ENCODE peak calls at places on chromosomes 4 and X, in six cellular contexts. Z is suprapubic skin, G is H9, W is cardiac muscle cell, O is ascending aorta, H is PC-3. B is an unnamed sample. For H3K4me1, the result is how much of the 10 kb centered on the place peaks cover.

GRCh38 chr4:125191252-125191651 is 123.5 kb upstream of the FAT4 start:
- DNase-seq in Z (no peak), G (no peak), W (peak), O (no peak), H (peak), B (no peak)

GRCh38 chrX:38939067-38939466 is 137.8 kb downstream of the MID1IP1 start:
- DNase-seq in Z (no peak), G (no peak), W (peak), O (no peak), H (no peak), B (no peak)

GRCh38 chr4:156347412-156348075 is 393.9 kb upstream of the CTSO start:
- DNase-seq in Z (no peak), G (no peak), W (peak), O (no peak), H (peak), B (no peak)

GRCh38 chrX:136880003-136880451 is 498 bp downstream of the RBMX start:
- DNase-seq in Z (peak), G (no peak), W (peak), O (no peak), H (no peak), B (peak)

GRCh38 chr4:66820681-66821080 is 724.6 kb downstream of the CENPC start:
- DNase-seq in Z (no peak), G (no peak), W (no peak), O (no peak), H (no peak), B (no peak)

GRCh38 chrX:83845397-83845796 is 15.5 kb upstream of the CYLC1 start:
- DNase-seq in Z (no peak), G (no peak), W (peak), O (no peak), H (peak), B (no peak)

GRCh38 chrX:153971632-153972367 is at the start of gene HCFC1:
- DNase-seq in Z (peak), G (peak), W (peak), O (peak), H (peak), B (peak)

GRCh38 chrX:94107981-94108380 is 434.0 kb downstream of the FAM133A start:
- DNase-seq in Z (no peak), G (no peak), W (no peak), O (no peak), H (peak), B (no peak)

GRCh38 chr4:6889101-6889735 is 20.4 kb upstream of the TBC1D14 start:
- DNase-seq in Z (no peak), G (no peak), W (no peak), O (no peak), H (no peak), B (peak)

GRCh38 chr4:38322709-38323108 is 341.3 kb upstream of the KLF3 start:
- DNase-seq in Z (no peak), G (no peak), W (peak), O (no peak), H (peak), B (no peak)

GRCh38 chrX:136694491-136695087 is 46.6 kb downstream of the CD40LG start:
- DNase-seq in Z (no peak), G (peak), W (peak), O (no peak), H (peak), B (no peak)

GRCh38 chrX:133294126-133294525 is 76.0 kb upstream of the TFDP3 start:
- DNase-seq in Z (no peak), G (no peak), W (no peak), O (no peak), H (no peak), B (no peak)

GRCh38 chr4:77344001-77344400 is 187.0 kb downstream of the CCNG2 start:
- DNase-seq in Z (no peak), G (no peak), W (no peak), O (no peak), H (no peak), B (no peak)

GRCh38 chr4:41784191-41784979 is 35.9 kb upstream of the PHOX2B start:
- DNase-seq in Z (no peak), G (no peak), W (no peak), O (no peak), H (no peak), B (no peak)

GRCh38 chr4:186201535-186202230 is 10.3 kb downstream of the CYP4V2 start:
- DNase-seq in Z (no peak), G (peak), W (peak), O (no peak), H (peak), B (peak)

GRCh38 chr4:151048913-151049312 is 33.8 kb upstream of the LRBA start:
- DNase-seq in Z (no peak), G (no peak), W (no peak), O (no peak), H (no peak), B (no peak)

GRCh38 chr4:55346851-55347255 is 811 bp downstream of the SRD5A3 start:
- DNase-seq in Z (no peak), G (no peak), W (no peak), O (no peak), H (no peak), B (no peak)

GRCh38 chr4:38230121-38230728 is 270.0 kb downstream of the PTTG2 start:
- DNase-seq in Z (no peak), G (no peak), W (no peak), O (no peak), H (peak), B (peak)

GRCh38 chr4:158521490-158522111 is at the start of gene RXFP1:
- DNase-seq in Z (no peak), G (no peak), W (peak), O (no peak), H (no peak), B (no peak)

GRCh38 chr4:54877006-54877405 is 219.2 kb downstream of the KIT start:
- DNase-seq in Z (no peak), G (no peak), W (no peak), O (no peak), H (peak), B (no peak)

GRCh38 chr4:84968936-84969335 is 2.4 kb upstream of the WDFY3 start:
- DNase-seq in Z (no peak), G (no peak), W (no peak), O (no peak), H (no peak), B (no peak)

GRCh38 chr4:140861359-140862181 is 105.4 kb upstream of the TBC1D9 start:
- DNase-seq in Z (no peak), G (peak), W (peak), O (no peak), H (peak), B (peak)

GRCh38 chrX:19709812-19710518 is 177.4 kb downstream of the SH3KBP1 start:
- DNase-seq in Z (no peak), G (no peak), W (peak), O (no peak), H (peak), B (no peak)

GRCh38 chr4:118268780-118269179 is 84.0 kb downstream of the PRSS12 start:
- DNase-seq in Z (no peak), G (no peak), W (no peak), O (no peak), H (no peak), B (no peak)

GRCh38 chr4:47913858-47914218 is 545 bp downstream of the NFXL1 start:
- DNase-seq in Z (peak), G (peak), W (peak), O (no peak), H (peak), B (peak)

GRCh38 chr4:4423706-4424498 is 37.0 kb downstream of the NSG1 start:
- DNase-seq in Z (no peak), G (no peak), W (no peak), O (no peak), H (no peak), B (no peak)

GRCh38 chr4:48261288-48261687 is 8.3 kb downstream of the TEC start:
- DNase-seq in Z (no peak), G (no peak), W (no peak), O (no peak), H (no peak), B (no peak)

GRCh38 chr4:38311495-38311894 is 351.3 kb downstream of the PTTG2 start:
- DNase-seq in Z (no peak), G (no peak), W (no peak), O (no peak), H (no peak), B (no peak)

GRCh38 chr4:94595880-94596483 is 144.2 kb downstream of the PDLIM5 start:
- DNase-seq in Z (no peak), G (no peak), W (peak), O (no peak), H (peak), B (no peak)

GRCh38 chrX:97117572-97117971 is 233.9 kb downstream of the RPA4 start:
- DNase-seq in Z (no peak), G (no peak), W (no peak), O (no peak), H (no peak), B (no peak)

GRCh38 chr4:101599620-101600019 is 190.9 kb upstream of the BANK1 start:
- DNase-seq in Z (no peak), G (no peak), W (peak), O (no peak), H (peak), B (no peak)

GRCh38 chrX:14356401-14356800 is 172.9 kb upstream of the GLRA2 start:
- DNase-seq in Z (no peak), G (no peak), W (no peak), O (no peak), H (peak), B (no peak)

GRCh38 chr4:144350706-144351105 is 210.2 kb upstream of the GYPA start:
- DNase-seq in Z (no peak), G (no peak), W (peak), O (no peak), H (peak), B (no peak)

GRCh38 chr4:20319785-20320184 is 68.1 kb downstream of the SLIT2 start:
- DNase-seq in Z (no peak), G (no peak), W (no peak), O (no peak), H (no peak), B (no peak)

GRCh38 chrX:74535633-74536141 is 78.7 kb downstream of the RLIM start:
- DNase-seq in Z (peak), G (peak), W (peak), O (peak), H (peak), B (peak)

GRCh38 chrX:11401966-11402365 is 108.8 kb downstream of the AMELX start:
- DNase-seq in Z (no peak), G (no peak), W (peak), O (no peak), H (no peak), B (no peak)

GRCh38 chrX:151516538-151517187 is 46.8 kb upstream of the PASD1 start:
- DNase-seq in Z (no peak), G (peak), W (no peak), O (no peak), H (no peak), B (no peak)

GRCh38 chr4:128510850-128511249 is 223.2 kb upstream of the PGRMC2 start:
- DNase-seq in Z (no peak), G (no peak), W (no peak), O (no peak), H (no peak), B (no peak)

GRCh38 chr4:44927361-44928061 is 201.2 kb upstream of the GNPDA2 start:
- DNase-seq in Z (no peak), G (no peak), W (peak), O (no peak), H (peak), B (no peak)

DNA sequence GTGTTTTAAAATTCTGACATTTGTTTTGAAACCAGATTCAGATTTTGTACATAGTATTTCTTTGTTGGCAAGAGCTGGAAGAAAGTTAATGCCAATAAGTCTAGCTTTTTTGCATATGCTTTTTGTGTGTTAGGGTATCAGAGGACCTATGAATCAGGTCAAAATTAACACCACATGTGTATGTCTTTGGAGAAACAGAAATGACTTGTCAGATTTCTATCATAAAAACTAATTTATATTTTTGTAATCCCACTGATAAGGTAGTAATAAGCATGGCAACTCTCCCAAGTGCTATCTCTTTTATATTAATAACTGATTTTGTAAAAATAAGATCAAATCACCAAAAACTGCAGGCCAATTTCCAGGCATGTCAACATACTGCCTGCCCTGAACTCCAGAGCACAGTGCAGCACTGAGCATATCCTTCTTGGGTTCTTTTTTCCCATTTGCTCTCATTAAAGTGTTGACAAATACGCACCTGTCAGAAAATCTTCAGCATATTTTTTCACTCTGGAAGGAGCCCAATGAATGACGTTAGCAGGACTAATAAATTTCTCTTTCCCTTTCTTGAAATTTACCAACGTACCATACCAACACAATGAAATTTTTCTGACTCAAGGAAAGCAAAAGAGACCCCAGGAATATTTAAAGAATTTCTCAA is 65.5 kb downstream of the SH3RF1 start:
- DNase-seq in Z (no peak), G (no peak), W (no peak), O (no peak), H (no peak), B (no peak)
- H3K4me1 ChIP-seq in Z (under half), G (under half), W (under half), O (under half), H (under half), B (under half)

DNA sequence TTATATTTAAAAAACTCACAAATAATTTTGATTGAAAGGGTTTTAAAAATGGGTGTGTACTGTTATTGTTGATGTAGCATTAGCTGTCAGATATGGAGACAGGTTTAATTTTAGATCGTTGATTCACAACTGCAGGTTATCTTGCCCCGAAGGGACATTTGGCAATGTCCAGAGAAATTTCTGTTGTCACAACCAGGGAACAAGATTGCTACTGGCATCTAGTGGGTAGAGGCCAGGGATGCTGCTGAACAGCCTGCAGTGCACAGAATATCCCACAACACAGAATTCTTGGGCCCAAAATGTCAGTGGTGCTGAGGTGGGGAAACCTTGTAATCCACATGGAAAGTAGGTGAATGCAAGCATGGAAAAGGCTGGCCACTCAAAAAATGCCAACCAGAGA is 114.9 kb downstream of the MAGEB17 start:
- DNase-seq in Z (no peak), G (no peak), W (no peak), O (no peak), H (peak), B (no peak)
- TF ChIP-seq CTCF in Z (no peak), G (no peak), W (no peak), O (no peak), H (no peak), B (no peak)

DNA sequence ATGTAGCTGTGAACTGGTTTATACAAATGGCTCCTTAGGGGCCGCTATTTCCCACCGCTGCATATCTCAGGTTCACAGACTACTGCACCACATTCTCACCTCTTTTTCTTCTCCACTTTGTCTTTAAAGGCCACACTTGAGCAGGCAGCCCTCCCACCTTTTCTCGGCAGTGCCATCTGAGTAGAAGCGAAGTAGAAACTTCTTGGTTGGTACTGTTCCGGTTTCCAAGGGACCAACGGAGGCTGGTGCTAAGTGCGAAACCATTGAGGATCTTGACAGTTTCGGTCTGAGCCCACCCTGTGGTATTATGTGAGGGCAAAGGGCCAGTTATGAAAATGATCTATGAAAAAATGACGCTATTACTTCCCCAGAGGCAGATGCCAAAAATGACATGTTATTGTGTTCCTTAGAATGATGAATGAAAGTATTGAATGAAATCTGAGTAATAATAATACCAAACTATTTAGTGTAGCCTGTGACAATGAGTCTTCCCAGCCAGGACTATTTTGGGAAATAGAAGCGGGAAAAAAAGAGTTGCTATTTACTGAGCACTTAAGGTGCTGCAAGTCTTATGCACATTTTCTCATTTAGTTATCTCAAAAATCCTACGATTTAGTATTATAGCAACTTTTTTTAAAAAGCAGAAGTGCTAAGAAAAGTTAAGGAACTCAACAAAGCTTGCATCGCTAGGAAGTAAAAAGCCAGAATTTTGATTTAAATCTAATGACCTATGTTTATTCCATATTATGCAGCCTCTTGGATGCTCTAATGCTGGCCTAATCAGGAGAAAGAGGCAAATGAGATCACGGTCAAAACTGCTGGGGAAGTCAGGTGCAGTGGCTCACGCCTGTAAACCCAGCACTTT is 29.6 kb upstream of the CHRNA9 start:
- DNase-seq in Z (no peak), G (no peak), W (no peak), O (no peak), H (no peak), B (peak)
- H3K4me1 ChIP-seq in Z (under half), G (under half), W (under half), O (under half), H (under half), B (under half)

GRCh38 chr4:244471-244870 is 60.8 kb downstream of the ZNF732 start:
- DNase-seq in Z (no peak), G (peak), W (peak), O (no peak), H (peak), B (peak)
- TF ChIP-seq CTCF in Z (peak), G (peak), W (peak), O (peak), H (peak), B (peak)

GRCh38 chr4:184413227-184414064 is 60.9 kb downstream of the IRF2 start:
- DNase-seq in Z (no peak), G (no peak), W (no peak), O (no peak), H (no peak), B (no peak)
- H3K4me1 ChIP-seq in Z (under half), G (under half), W (under half), O (under half), H (under half), B (under half)

DNA sequence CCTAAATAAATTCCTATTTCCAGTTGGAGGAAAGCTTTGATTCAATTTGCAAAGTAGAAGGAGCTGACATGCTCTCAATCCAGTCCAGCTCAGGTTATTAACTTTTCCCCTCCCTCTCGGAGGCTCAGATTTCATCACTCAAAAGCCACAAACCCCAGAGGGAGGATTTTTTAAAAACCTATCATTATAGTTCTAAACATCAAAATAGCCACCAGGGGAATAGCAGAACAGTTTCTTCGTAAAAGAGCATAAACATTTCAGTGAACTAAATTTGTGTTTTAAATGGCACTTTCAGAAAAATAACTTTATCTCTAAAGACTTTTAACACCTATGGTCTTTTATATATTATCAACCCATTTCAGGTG is 8.8 kb downstream of the GPRIN3 start:
- DNase-seq in Z (no peak), G (no peak), W (peak), O (no peak), H (peak), B (no peak)
- TF ChIP-seq CTCF in Z (no peak), G (no peak), W (no peak), O (no peak), H (no peak), B (no peak)

GRCh38 chr4:184474261-184475095 is at the start of gene IRF2:
- DNase-seq in Z (peak), G (peak), W (peak), O (peak), H (peak), B (peak)
- H3K4me1 ChIP-seq in Z (under half), G (under half), W (under half), O (under half), H (under half), B (under half)

DNA sequence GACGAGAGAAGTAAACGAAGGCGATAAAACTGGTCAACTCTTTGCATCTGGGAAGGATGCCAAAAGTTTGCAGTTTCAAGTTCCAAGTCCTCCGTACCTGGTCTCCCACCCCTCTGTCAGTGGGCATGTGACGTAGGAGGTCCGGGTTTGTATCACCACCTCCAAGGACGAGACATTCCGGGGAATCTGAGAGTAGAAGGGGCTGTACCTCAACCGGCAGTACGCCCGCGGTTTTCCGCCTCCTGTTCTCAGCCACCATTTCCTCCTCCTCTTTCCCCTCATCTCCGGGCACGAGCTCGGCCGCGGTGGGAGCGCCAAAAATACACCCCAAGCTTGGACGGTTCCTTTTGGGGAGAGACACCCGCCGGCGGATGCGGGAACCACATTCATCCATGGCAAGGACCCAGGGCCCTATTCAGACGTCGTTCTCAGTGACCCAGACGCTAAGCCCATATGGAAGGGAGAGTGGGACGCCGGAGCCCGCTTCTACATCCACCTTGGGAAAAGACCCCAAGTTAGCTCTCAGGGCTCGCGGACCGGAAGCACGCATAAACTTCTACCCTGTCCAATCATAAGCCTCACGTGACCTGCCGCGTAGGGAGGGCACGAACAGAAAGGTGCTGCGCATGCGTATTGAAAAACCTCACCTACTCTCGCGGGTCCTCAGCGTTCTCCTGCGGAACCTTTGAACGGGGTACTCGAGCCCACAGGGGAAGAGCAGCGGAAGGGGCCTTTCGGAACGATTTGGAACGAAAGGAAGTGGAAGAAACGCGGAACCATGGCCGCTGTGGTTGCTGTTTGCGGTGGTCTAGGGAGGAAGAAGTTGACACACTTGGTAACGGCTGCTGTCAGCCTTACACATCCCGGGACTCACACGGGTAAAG is at the start of the genes HELQ and MRPS18C:
- DNase-seq in Z (peak), G (peak), W (peak), O (peak), H (peak), B (peak)
- TF ChIP-seq CTCF in Z (no peak), G (peak), W (peak), O (peak), H (no peak), B (no peak)

GRCh38 chrX:40085714-40086113 is 12.0 kb downstream of the BCOR start:
- DNase-seq in Z (no peak), G (peak), W (no peak), O (no peak), H (no peak), B (no peak)
- H3K4me1 ChIP-seq in Z (half or more), G (under half), W (half or more), O (under half), H (under half), B (under half)